ENCODE peak calls at places on chromosomes 13 and 19, in seven cellular contexts. V is CD4-positive, CD25-positive, alpha-beta regulatory T cell; U is stimulated activated CD8-positive, alpha-beta memory T cell treated with anti-CD3 and anti-CD28 coated beads, Interleukin-12 subunit alpha, Interleukin-12 subunit beta, amount 100 ng/mL, for 1 hour; J is AML-193; G is nucleus accumbens; P is Peyer's patch; W is mesothelial cell of epicardium. N is an unnamed sample.

GRCh38 chr13:50400035-50400726 is 384.9 kb downstream of the KCNRG start:
- DNase-seq in V (no peak), U (no peak), J (no peak), G (peak), P (no peak), W (no peak), N (no peak)

GRCh38 chr19:49447485-49448431 is 3.9 kb downstream of the PIH1D1 start:
- DNase-seq in V (no peak), U (no peak), J (no peak), G (no peak), P (no peak), W (no peak), N (peak)

GRCh38 chr13:23752111-23753001 is 136.8 kb downstream of the MIPEP start:
- DNase-seq in V (no peak), U (no peak), J (no peak), G (no peak), P (no peak), W (no peak), N (no peak)

GRCh38 chr19:43784251-43784980 is 3.6 kb upstream of the KCNN4 start:
- DNase-seq in V (peak), U (peak), J (no peak), G (no peak), P (peak), W (no peak), N (peak)

GRCh38 chr19:10086904-10087256 is 763 bp downstream of the SHFL start:
- DNase-seq in V (peak), U (peak), J (no peak), G (no peak), P (no peak), W (no peak), N (no peak)

GRCh38 chr19:15210323-15210774 is 9.6 kb upstream of the NOTCH3 start:
- DNase-seq in V (no peak), U (no peak), J (peak), G (no peak), P (no peak), W (no peak), N (no peak)

GRCh38 chr13:66560991-66561390 is 669.1 kb downstream of the PCDH9 start:
- DNase-seq in V (no peak), U (no peak), J (no peak), G (no peak), P (no peak), W (no peak), N (no peak)

GRCh38 chr19:1425102-1425842 is 12.9 kb upstream of the RPS15 start:
- DNase-seq in V (no peak), U (no peak), J (no peak), G (no peak), P (no peak), W (no peak), N (no peak)

GRCh38 chr13:45102136-45102802 is 18.0 kb upstream of the GTF2F2 start:
- DNase-seq in V (no peak), U (no peak), J (no peak), G (no peak), P (no peak), W (no peak), N (no peak)

GRCh38 chr19:7266832-7267231 is 27.4 kb downstream of the INSR start:
- DNase-seq in V (no peak), U (no peak), J (no peak), G (no peak), P (no peak), W (no peak), N (no peak)

GRCh38 chr19:56170261-56170660 is 5.5 kb upstream of the GALP start:
- DNase-seq in V (no peak), U (no peak), J (no peak), G (no peak), P (no peak), W (no peak), N (peak)

GRCh38 chr19:49880162-49880869 is 2.8 kb downstream of the TBC1D17 start:
- DNase-seq in V (no peak), U (no peak), J (no peak), G (no peak), P (no peak), W (no peak), N (no peak)

GRCh38 chr13:50230365-50230978 is 215.2 kb downstream of the KCNRG start:
- DNase-seq in V (no peak), U (no peak), J (peak), G (no peak), P (no peak), W (no peak), N (peak)

GRCh38 chr19:2249880-2250764 is 999 bp downstream of the AMH start:
- DNase-seq in V (no peak), U (no peak), J (no peak), G (no peak), P (no peak), W (no peak), N (no peak)

GRCh38 chr19:41064974-41065569 is 23.2 kb upstream of the CYP2A13 start:
- DNase-seq in V (no peak), U (no peak), J (no peak), G (no peak), P (no peak), W (no peak), N (peak)

GRCh38 chr19:55820037-55820436 is 11.8 kb downstream of the NLRP11 start:
- DNase-seq in V (no peak), U (no peak), J (no peak), G (no peak), P (no peak), W (no peak), N (no peak)

GRCh38 chr13:53064721-53065120 is 36.1 kb downstream of the OLFM4 start:
- DNase-seq in V (no peak), U (no peak), J (no peak), G (no peak), P (no peak), W (no peak), N (no peak)

GRCh38 chr19:40271706-40272105 is 13.4 kb downstream of the AKT2 start:
- DNase-seq in V (no peak), U (no peak), J (no peak), G (no peak), P (no peak), W (no peak), N (no peak)

GRCh38 chr13:47188802-47189201 is 291.9 kb upstream of the HTR2A start:
- DNase-seq in V (no peak), U (no peak), J (peak), G (no peak), P (no peak), W (no peak), N (peak)

GRCh38 chr19:4052114-4052992 is 14.3 kb downstream of the ZBTB7A start:
- DNase-seq in V (no peak), U (no peak), J (no peak), G (no peak), P (no peak), W (no peak), N (no peak)

GRCh38 chr19:8028951-8029491 is 23.5 kb upstream of the CCL25 start:
- DNase-seq in V (no peak), U (no peak), J (no peak), G (no peak), P (no peak), W (no peak), N (no peak)

GRCh38 chr13:31859546-31859945 is 120.2 kb downstream of the RXFP2 start:
- DNase-seq in V (no peak), U (no peak), J (no peak), G (no peak), P (no peak), W (no peak), N (no peak)

GRCh38 chr13:100156786-100157185 is 67.9 kb downstream of the PCCA start:
- DNase-seq in V (no peak), U (no peak), J (peak), G (no peak), P (no peak), W (no peak), N (peak)

GRCh38 chr13:51158365-51158764 is 47.3 kb upstream of the C13orf42 start:
- DNase-seq in V (no peak), U (no peak), J (no peak), G (no peak), P (no peak), W (no peak), N (no peak)

GRCh38 chr13:50611117-50611781 is 232.2 kb downstream of the DLEU7 start:
- DNase-seq in V (no peak), U (no peak), J (no peak), G (no peak), P (no peak), W (no peak), N (no peak)

GRCh38 chr19:10747271-10747670 is 29.4 kb downstream of the DNM2 start:
- DNase-seq in V (no peak), U (no peak), J (no peak), G (no peak), P (no peak), W (no peak), N (peak)

GRCh38 chr13:45048890-45049407 is 59.6 kb downstream of the GPALPP1 start:
- DNase-seq in V (no peak), U (no peak), J (no peak), G (no peak), P (no peak), W (no peak), N (no peak)

GRCh38 chr19:47541507-47541906 is 26.6 kb upstream of the NAPA start:
- DNase-seq in V (no peak), U (peak), J (no peak), G (no peak), P (no peak), W (no peak), N (no peak)

GRCh38 chr13:105063676-105064075 is 1471.8 kb downstream of the EFNB2 start:
- DNase-seq in V (no peak), U (no peak), J (no peak), G (no peak), P (no peak), W (no peak), N (no peak)

N was measured in NCI-H226.